ENCODE peak calls at places on chromosomes 13 and 19, in seven cellular contexts. R is skeletal muscle cell, J is bronchial epithelial cell, L is left cardiac atrium, K is neuronal stem cell, Q is cardiac fibroblast, Y is GM03348. C is an unnamed sample.

GRCh38 chr13:52743988-52744387 is 4.4 kb upstream of the CNMD start:
- DNase-seq in K (no peak), J (no peak), R (no peak), Q (no peak), Y (no peak), L (no peak), C (no peak)

GRCh38 chr13:32731576-32731975 is 145.3 kb downstream of the PDS5B start:
- DNase-seq in Y (peak), Q (peak), L (no peak), K (no peak), J (peak), R (no peak), C (no peak)

GRCh38 chr13:108924154-108924940 is 294.9 kb downstream of the MYO16 start:
- DNase-seq in J (peak), Q (peak), L (no peak), K (no peak), R (no peak), Y (no peak), C (no peak)

GRCh38 chr13:108342369-108343289 is 73.1 kb downstream of the TNFSF13B start:
- DNase-seq in Y (peak), L (no peak), Q (peak), J (peak), K (peak), R (peak), C (no peak)

GRCh38 chr19:3203754-3204645 is 18.3 kb downstream of the NCLN start:
- DNase-seq in L (peak), R (no peak), Q (no peak), J (no peak), K (no peak), Y (no peak), C (no peak)

GRCh38 chr19:1070576-1070930 is 3.6 kb downstream of the ARHGAP45 start:
- DNase-seq in R (no peak), Y (no peak), Q (no peak), J (no peak), L (no peak), K (no peak), C (no peak)

GRCh38 chr19:55289117-55289796 is 5.5 kb downstream of the BRSK1 start:
- DNase-seq in K (no peak), Q (no peak), Y (no peak), R (no peak), J (no peak), L (no peak), C (no peak)

GRCh38 chr13:46355906-46356305 is 31.1 kb downstream of the RUBCNL start:
- DNase-seq in K (no peak), J (no peak), Y (no peak), Q (no peak), R (no peak), L (no peak), C (no peak)

GRCh38 chr13:43009506-43009905 is 13.9 kb upstream of the DNAJC15 start:
- DNase-seq in L (no peak), R (no peak), K (no peak), J (peak), Y (peak), Q (peak), C (no peak)

GRCh38 chr19:48344892-48345291 is 18.8 kb downstream of the TMEM143 start:
- DNase-seq in J (no peak), R (no peak), Y (no peak), Q (no peak), K (no peak), L (no peak), C (no peak)

GRCh38 chr13:68261105-68261504 is 1031.0 kb upstream of the PCDH9 start:
- DNase-seq in Y (no peak), K (no peak), L (no peak), J (no peak), Q (no peak), R (no peak), C (no peak)

GRCh38 chr19:919157-920050 is 2.3 kb downstream of the KISS1R start:
- DNase-seq in Y (no peak), L (no peak), R (no peak), J (peak), Q (no peak), K (no peak), C (no peak)

GRCh38 chr13:110274687-110275086 is 32.3 kb downstream of the COL4A1 start:
- DNase-seq in L (no peak), K (no peak), Y (no peak), R (no peak), Q (no peak), J (peak), C (no peak)